ENCODE peak calls at places on chromosome 19, in five cellular contexts. Z, B, S, Y and C are unnamed samples.

GRCh38 chr19:3543150-3544053 is 4.4 kb downstream of the TEKTIP1 start:
- DNase-seq in Z (no peak), B (peak; percentile 66), S (peak; percentile 14), Y (no peak), C (no peak)

GRCh38 chr19:37914908-37915307 is 7.9 kb downstream of the SIPA1L3 start:
- DNase-seq in Z (no peak), B (no peak), S (no peak), Y (no peak), C (no peak)

GRCh38 chr19:49692102-49692599 is 1.2 kb downstream of the CPT1C start:
- DNase-seq in Z (no peak), B (no peak), S (no peak), Y (no peak), C (no peak)

GRCh38 chr19:10450853-10451609 is 30.7 kb downstream of the PDE4A start:
- DNase-seq in Z (peak; percentile 81), B (no peak), S (no peak), Y (no peak), C (no peak)

GRCh38 chr19:8569066-8569761 is 8.0 kb downstream of the MYO1F start:
- DNase-seq in Z (no peak), B (no peak), S (peak; percentile 64), Y (no peak), C (no peak)

GRCh38 chr19:12222980-12223630 is 60.2 kb downstream of the ZNF136 start:
- DNase-seq in Z (no peak), B (no peak), S (no peak), Y (no peak), C (no peak)

GRCh38 chr19:42066075-42066754 is 3.8 kb downstream of the GRIK5 start:
- DNase-seq in Z (peak; percentile 82), B (peak; percentile 14), S (no peak), Y (no peak), C (peak; percentile 63)

GRCh38 chr19:5943623-5944022 is 29.6 kb downstream of the CAPS start:
- DNase-seq in Z (no peak), B (no peak), S (no peak), Y (no peak), C (no peak)

GRCh38 chr19:33274663-33275558 is 27.4 kb downstream of the CEBPA start:
- DNase-seq in Z (no peak), B (no peak), S (no peak), Y (no peak), C (no peak)

GRCh38 chr19:44021221-44021620 is 4.0 kb upstream of the ZNF222 start:
- DNase-seq in Z (no peak), B (no peak), S (no peak), Y (no peak), C (no peak)

GRCh38 chr19:12668346-12668745 is 1.7 kb downstream of the WDR83 start:
- DNase-seq in Z (no peak), B (no peak), S (no peak), Y (no peak), C (no peak)

GRCh38 chr19:6109947-6110346 is 353 bp downstream of the RFX2 start:
- DNase-seq in Z (no peak), B (no peak), S (no peak), Y (no peak), C (no peak)

GRCh38 chr19:38554676-38555141 is 63.0 kb downstream of the MAP4K1 start:
- DNase-seq in Z (no peak), B (no peak), S (peak; percentile 57), Y (no peak), C (no peak)

GRCh38 chr19:29454109-29454508 is 71.7 kb upstream of the VSTM2B start:
- DNase-seq in Z (no peak), B (no peak), S (no peak), Y (peak; percentile 2), C (no peak)

GRCh38 chr19:17448190-17448967 is at the start of gene TMEM221:
- DNase-seq in Z (peak; percentile 38), B (no peak), S (peak; percentile 41), Y (no peak), C (peak; percentile 88)

GRCh38 chr19:8333771-8334457 is 9.1 kb downstream of the KANK3 start:
- DNase-seq in Z (peak; percentile 56), B (no peak), S (no peak), Y (no peak), C (peak; percentile 54)

GRCh38 chr19:3055741-3056453 is 6.4 kb downstream of the TLE5 start:
- DNase-seq in Z (peak; percentile 70), B (no peak), S (no peak), Y (peak; percentile 94), C (peak; percentile 53)

GRCh38 chr19:58538257-58539168 is 5.4 kb upstream of the TRIM28 start:
- DNase-seq in Z (peak; percentile 93), B (no peak), S (no peak), Y (no peak), C (peak; percentile 96)

GRCh38 chr19:38784224-38784623 is 4.8 kb upstream of the LGALS7B start:
- DNase-seq in Z (no peak), B (no peak), S (no peak), Y (no peak), C (no peak)

GRCh38 chr19:58261968-58262921 is 16.5 kb upstream of the ZNF8 start:
- DNase-seq in Z (no peak), B (no peak), S (no peak), Y (no peak), C (no peak)

GRCh38 chr19:3105641-3106508 is 11.7 kb downstream of the GNA11 start:
- DNase-seq in Z (no peak), B (no peak), S (peak; percentile 8), Y (no peak), C (no peak)

GRCh38 chr19:2228157-2229030 is 7.7 kb downstream of the PLEKHJ1 start:
- DNase-seq in Z (no peak), B (no peak), S (no peak), Y (no peak), C (no peak)

GRCh38 chr19:2449019-2449418 is 7.7 kb downstream of the LMNB2 start:
- DNase-seq in Z (no peak), B (no peak), S (no peak), Y (no peak), C (no peak)

GRCh38 chr19:2391118-2391725 is 31.2 kb downstream of the TMPRSS9 start:
- DNase-seq in Z (peak; percentile 47), B (peak; percentile 20), S (no peak), Y (peak; percentile 10), C (peak; percentile 82)

GRCh38 chr19:29878973-29879654 is 62.9 kb upstream of the URI1 start:
- DNase-seq in Z (peak; percentile 75), B (no peak), S (no peak), Y (no peak), C (peak; percentile 49)

GRCh38 chr19:44657211-44657921 is 13.7 kb downstream of the PVR start:
- DNase-seq in Z (peak; percentile 92), B (no peak), S (peak; percentile 57), Y (peak; percentile 17), C (peak; percentile 88)

GRCh38 chr19:38417544-38418506 is 8.2 kb downstream of the RASGRP4 start:
- DNase-seq in Z (peak; percentile 87), B (peak; percentile 10), S (peak; percentile 67), Y (no peak), C (peak; percentile 77)

GRCh38 chr19:36215276-36216171 is 618 bp downstream of the ZNF146 start:
- DNase-seq in Z (peak; percentile 28), B (no peak), S (no peak), Y (no peak), C (peak; percentile 77)

GRCh38 chr19:19026299-19026971 is 6.9 kb downstream of the SUGP2 start:
- DNase-seq in Z (peak; percentile 11), B (no peak), S (no peak), Y (peak; percentile 88), C (peak; percentile 32)

GRCh38 chr19:2167896-2168618 is 4.3 kb downstream of the DOT1L start:
- DNase-seq in Z (no peak), B (peak; percentile 29), S (peak; percentile 80), Y (no peak), C (no peak)

GRCh38 chr19:7868326-7868670 is 5.9 kb downstream of the PRR36 start:
- DNase-seq in Z (no peak), B (no peak), S (no peak), Y (no peak), C (no peak)

GRCh38 chr19:33316521-33317284 is 14.4 kb upstream of the CEBPA start:
- DNase-seq in Z (no peak), B (no peak), S (no peak), Y (no peak), C (no peak)

GRCh38 chr19:34178276-34178614 is 5.9 kb downstream of the LSM14A start:
- DNase-seq in Z (no peak), B (no peak), S (no peak), Y (no peak), C (no peak)

GRCh38 chr19:3057275-3057714 is 5.0 kb downstream of the TLE5 start:
- DNase-seq in Z (peak; percentile 53), B (peak; percentile 57), S (no peak), Y (peak; percentile 93), C (peak; percentile 71)